ENCODE peak calls at places on chromosomes 7 and 10, in nine cellular contexts. One of them, this sample, is unnamed.

GRCh38 chr10:124000792-124001201 is 92.6 kb downstream of the CHST15 start:
- DNase-seq in transverse colon: no peak
- DNase-seq in IMR-90: no peak
- DNase-seq in Peyer's patch: no peak
- DNase-seq in right lobe of liver: no peak
- DNase-seq in esophagus squamous epithelium: no peak
- DNase-seq in body of pancreas: no peak
- DNase-seq in tibial nerve: no peak
- DNase-seq in HCT116: no peak
- DNase-seq in this sample: no peak

GRCh38 chr7:26346611-26347200 is 55.0 kb downstream of the SNX10 start:
- DNase-seq in transverse colon: peak
- DNase-seq in IMR-90: peak
- DNase-seq in Peyer's patch: no peak
- DNase-seq in right lobe of liver: peak
- DNase-seq in esophagus squamous epithelium: no peak
- DNase-seq in body of pancreas: peak
- DNase-seq in tibial nerve: no peak
- DNase-seq in HCT116: peak
- DNase-seq in this sample: no peak

GRCh38 chr7:55574062-55574717 is 1.9 kb upstream of the VOPP1 start:
- DNase-seq in transverse colon: no peak
- DNase-seq in IMR-90: peak
- DNase-seq in Peyer's patch: no peak
- DNase-seq in right lobe of liver: no peak
- DNase-seq in esophagus squamous epithelium: no peak
- DNase-seq in body of pancreas: no peak
- DNase-seq in tibial nerve: no peak
- DNase-seq in HCT116: no peak
- DNase-seq in this sample: no peak

GRCh38 chr10:43479275-43479674 is 42.4 kb downstream of the ZNF487 start:
- DNase-seq in transverse colon: no peak
- DNase-seq in IMR-90: peak
- DNase-seq in Peyer's patch: no peak
- DNase-seq in right lobe of liver: no peak
- DNase-seq in esophagus squamous epithelium: no peak
- DNase-seq in body of pancreas: no peak
- DNase-seq in tibial nerve: no peak
- DNase-seq in HCT116: no peak
- DNase-seq in this sample: no peak

GRCh38 chr7:46360255-46360654 is 439.2 kb upstream of the IGFBP3 start:
- DNase-seq in transverse colon: no peak
- DNase-seq in IMR-90: no peak
- DNase-seq in Peyer's patch: no peak
- DNase-seq in right lobe of liver: no peak
- DNase-seq in esophagus squamous epithelium: no peak
- DNase-seq in body of pancreas: no peak
- DNase-seq in tibial nerve: no peak
- DNase-seq in HCT116: no peak
- DNase-seq in this sample: no peak

GRCh38 chr7:116988363-116988989 is 35.2 kb downstream of the ST7 start:
- DNase-seq in transverse colon: no peak
- DNase-seq in IMR-90: no peak
- DNase-seq in Peyer's patch: no peak
- DNase-seq in right lobe of liver: no peak
- DNase-seq in esophagus squamous epithelium: no peak
- DNase-seq in body of pancreas: no peak
- DNase-seq in tibial nerve: no peak
- DNase-seq in HCT116: no peak
- DNase-seq in this sample: no peak

GRCh38 chr7:48837266-48837665 is 87.1 kb upstream of the CDC14C start:
- DNase-seq in transverse colon: no peak
- DNase-seq in IMR-90: no peak
- DNase-seq in Peyer's patch: no peak
- DNase-seq in right lobe of liver: no peak
- DNase-seq in esophagus squamous epithelium: no peak
- DNase-seq in body of pancreas: no peak
- DNase-seq in tibial nerve: no peak
- DNase-seq in HCT116: no peak
- DNase-seq in this sample: no peak

GRCh38 chr7:39085590-39086049 is 107.9 kb downstream of the POU6F2 start:
- DNase-seq in transverse colon: no peak
- DNase-seq in IMR-90: no peak
- DNase-seq in Peyer's patch: no peak
- DNase-seq in right lobe of liver: no peak
- DNase-seq in esophagus squamous epithelium: no peak
- DNase-seq in body of pancreas: no peak
- DNase-seq in tibial nerve: no peak
- DNase-seq in HCT116: no peak
- DNase-seq in this sample: no peak

GRCh38 chr10:62980697-62981495 is 152.2 kb upstream of the NRBF2 start:
- DNase-seq in transverse colon: no peak
- DNase-seq in IMR-90: no peak
- DNase-seq in Peyer's patch: no peak
- DNase-seq in right lobe of liver: no peak
- DNase-seq in esophagus squamous epithelium: no peak
- DNase-seq in body of pancreas: no peak
- DNase-seq in tibial nerve: no peak
- DNase-seq in HCT116: no peak
- DNase-seq in this sample: no peak

GRCh38 chr10:8444630-8445029 is 390.1 kb downstream of the GATA3 start:
- DNase-seq in transverse colon: peak
- DNase-seq in IMR-90: no peak
- DNase-seq in Peyer's patch: peak
- DNase-seq in right lobe of liver: no peak
- DNase-seq in esophagus squamous epithelium: no peak
- DNase-seq in body of pancreas: no peak
- DNase-seq in tibial nerve: no peak
- DNase-seq in HCT116: no peak
- DNase-seq in this sample: peak

GRCh38 chr7:112546723-112547513 is 66.1 kb downstream of the LSMEM1 start:
- DNase-seq in transverse colon: no peak
- DNase-seq in IMR-90: peak
- DNase-seq in Peyer's patch: no peak
- DNase-seq in right lobe of liver: no peak
- DNase-seq in esophagus squamous epithelium: no peak
- DNase-seq in body of pancreas: no peak
- DNase-seq in tibial nerve: no peak
- DNase-seq in HCT116: no peak
- DNase-seq in this sample: peak

GRCh38 chr7:134873253-134873652 is 93.8 kb downstream of the CALD1 start:
- DNase-seq in transverse colon: no peak
- DNase-seq in IMR-90: peak
- DNase-seq in Peyer's patch: no peak
- DNase-seq in right lobe of liver: no peak
- DNase-seq in esophagus squamous epithelium: no peak
- DNase-seq in body of pancreas: no peak
- DNase-seq in tibial nerve: no peak
- DNase-seq in HCT116: no peak
- DNase-seq in this sample: no peak

GRCh38 chr10:45181483-45181882 is 133.9 kb downstream of the OR13A1 start:
- DNase-seq in transverse colon: no peak
- DNase-seq in IMR-90: peak
- DNase-seq in Peyer's patch: no peak
- DNase-seq in right lobe of liver: no peak
- DNase-seq in esophagus squamous epithelium: no peak
- DNase-seq in body of pancreas: peak
- DNase-seq in tibial nerve: no peak
- DNase-seq in HCT116: no peak
- DNase-seq in this sample: peak

GRCh38 chr7:20329389-20330175 is 1.1 kb upstream of the ITGB8 start:
- DNase-seq in transverse colon: peak
- DNase-seq in IMR-90: peak
- DNase-seq in Peyer's patch: peak
- DNase-seq in right lobe of liver: no peak
- DNase-seq in esophagus squamous epithelium: no peak
- DNase-seq in body of pancreas: peak
- DNase-seq in tibial nerve: peak
- DNase-seq in HCT116: peak
- DNase-seq in this sample: peak

GRCh38 chr7:30224511-30225031 is 59.8 kb upstream of the ZNRF2 start:
- DNase-seq in transverse colon: no peak
- DNase-seq in IMR-90: peak
- DNase-seq in Peyer's patch: no peak
- DNase-seq in right lobe of liver: no peak
- DNase-seq in esophagus squamous epithelium: no peak
- DNase-seq in body of pancreas: peak
- DNase-seq in tibial nerve: no peak
- DNase-seq in HCT116: no peak
- DNase-seq in this sample: no peak

GRCh38 chr10:51368943-51369342 is 294.7 kb downstream of the PRKG1 start:
- DNase-seq in transverse colon: no peak
- DNase-seq in IMR-90: no peak
- DNase-seq in Peyer's patch: no peak
- DNase-seq in right lobe of liver: no peak
- DNase-seq in esophagus squamous epithelium: no peak
- DNase-seq in body of pancreas: peak
- DNase-seq in tibial nerve: no peak
- DNase-seq in HCT116: no peak
- DNase-seq in this sample: no peak
- H3K4me3 ChIP-seq in transverse colon: no peak
- H3K4me3 ChIP-seq in IMR-90: no peak
- H3K4me3 ChIP-seq in Peyer's patch: no peak
- H3K4me3 ChIP-seq in right lobe of liver: no peak
- H3K4me3 ChIP-seq in esophagus squamous epithelium: no peak
- H3K4me3 ChIP-seq in body of pancreas: no peak
- H3K4me3 ChIP-seq in tibial nerve: no peak
- H3K4me3 ChIP-seq in HCT116: no peak
- H3K4me3 ChIP-seq in this sample: no peak

DNA sequence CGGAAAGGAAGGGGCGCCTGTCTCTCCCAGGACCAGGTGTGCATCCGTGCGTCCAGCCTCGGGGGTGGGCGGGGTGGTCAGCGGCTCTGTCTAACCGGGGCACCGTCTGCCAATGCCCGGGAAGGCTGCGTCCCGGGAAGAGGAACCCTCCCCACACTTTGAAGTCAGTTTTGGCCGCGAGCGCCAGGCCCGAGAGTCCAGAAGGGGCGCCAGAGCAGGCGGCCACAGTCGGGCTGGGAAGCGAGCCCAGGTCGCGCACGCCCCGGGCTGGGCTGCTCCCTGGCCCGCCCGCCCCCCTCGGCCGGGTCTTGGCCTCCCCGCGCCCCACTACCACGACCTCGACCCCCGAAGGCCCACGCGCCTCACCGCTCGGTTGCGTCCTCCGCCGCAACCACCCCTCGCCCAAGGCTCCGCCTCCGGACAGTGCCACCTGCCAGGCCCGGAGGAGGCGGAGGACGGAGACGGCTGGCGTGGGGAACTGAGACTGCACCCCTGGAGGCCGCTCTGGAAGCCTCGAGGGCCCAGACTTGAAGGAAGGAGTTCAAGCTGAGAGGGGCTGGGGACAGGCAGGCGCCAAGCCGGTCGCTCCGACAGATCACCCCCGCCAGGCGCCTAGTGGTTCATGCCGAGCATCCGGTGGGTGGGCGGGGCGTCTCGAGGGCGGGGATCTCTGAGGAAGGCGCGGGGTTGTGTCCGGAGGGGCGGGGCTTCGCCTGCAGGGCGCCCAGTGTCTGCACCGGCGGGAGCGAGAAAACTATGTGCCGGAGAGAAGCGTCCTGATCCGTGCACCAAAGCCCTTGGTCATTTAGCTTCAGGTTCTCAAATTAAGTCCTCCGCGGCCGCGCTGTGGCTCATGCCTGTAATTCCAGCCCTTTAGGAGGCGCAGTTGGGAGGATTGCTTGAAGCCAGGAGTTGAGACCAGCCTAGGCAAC is at the start of gene BRAT1:
- DNase-seq in transverse colon: peak
- DNase-seq in IMR-90: peak
- DNase-seq in Peyer's patch: peak
- DNase-seq in right lobe of liver: peak
- DNase-seq in esophagus squamous epithelium: peak
- DNase-seq in body of pancreas: peak
- DNase-seq in tibial nerve: peak
- DNase-seq in HCT116: peak
- DNase-seq in this sample: peak
- TF ChIP-seq POLR2A in transverse colon: peak
- TF ChIP-seq POLR2A in IMR-90: peak
- TF ChIP-seq POLR2A in Peyer's patch: peak
- TF ChIP-seq POLR2A in right lobe of liver: peak
- TF ChIP-seq POLR2A in esophagus squamous epithelium: no peak
- TF ChIP-seq POLR2A in body of pancreas: peak
- TF ChIP-seq POLR2A in tibial nerve: peak
- TF ChIP-seq POLR2A in HCT116: peak
- TF ChIP-seq POLR2A in this sample: peak

DNA sequence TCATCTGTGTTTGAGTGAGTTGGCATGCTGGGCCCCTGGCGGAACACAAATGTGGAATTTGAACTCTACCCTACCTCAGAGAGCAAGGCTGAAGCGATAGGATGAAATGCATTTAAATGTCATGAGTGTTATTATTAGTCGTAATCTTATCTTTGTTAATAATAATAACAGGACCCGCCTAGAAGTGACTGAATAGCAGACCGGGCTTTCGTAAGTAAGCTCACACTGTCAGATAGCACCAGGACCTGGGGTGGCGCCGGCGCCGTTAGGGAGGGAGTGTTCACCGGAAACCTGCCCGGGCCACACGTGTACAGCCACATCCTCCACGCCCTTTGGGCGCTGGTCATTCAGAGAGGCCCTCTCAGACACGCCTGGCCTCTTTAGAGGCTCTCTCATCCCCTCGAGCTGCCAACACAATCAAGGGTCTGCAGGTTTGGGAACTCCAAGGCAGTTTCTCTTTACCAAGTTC is 63.6 kb downstream of the GRK5 start:
- DNase-seq in transverse colon: peak
- DNase-seq in IMR-90: peak
- DNase-seq in Peyer's patch: peak
- DNase-seq in right lobe of liver: peak
- DNase-seq in esophagus squamous epithelium: peak
- DNase-seq in body of pancreas: peak
- DNase-seq in tibial nerve: peak
- DNase-seq in HCT116: peak
- DNase-seq in this sample: no peak
- H3K4me3 ChIP-seq in transverse colon: no peak
- H3K4me3 ChIP-seq in IMR-90: no peak
- H3K4me3 ChIP-seq in Peyer's patch: peak
- H3K4me3 ChIP-seq in right lobe of liver: no peak
- H3K4me3 ChIP-seq in esophagus squamous epithelium: peak
- H3K4me3 ChIP-seq in body of pancreas: no peak
- H3K4me3 ChIP-seq in tibial nerve: no peak
- H3K4me3 ChIP-seq in HCT116: peak
- H3K4me3 ChIP-seq in this sample: no peak

DNA sequence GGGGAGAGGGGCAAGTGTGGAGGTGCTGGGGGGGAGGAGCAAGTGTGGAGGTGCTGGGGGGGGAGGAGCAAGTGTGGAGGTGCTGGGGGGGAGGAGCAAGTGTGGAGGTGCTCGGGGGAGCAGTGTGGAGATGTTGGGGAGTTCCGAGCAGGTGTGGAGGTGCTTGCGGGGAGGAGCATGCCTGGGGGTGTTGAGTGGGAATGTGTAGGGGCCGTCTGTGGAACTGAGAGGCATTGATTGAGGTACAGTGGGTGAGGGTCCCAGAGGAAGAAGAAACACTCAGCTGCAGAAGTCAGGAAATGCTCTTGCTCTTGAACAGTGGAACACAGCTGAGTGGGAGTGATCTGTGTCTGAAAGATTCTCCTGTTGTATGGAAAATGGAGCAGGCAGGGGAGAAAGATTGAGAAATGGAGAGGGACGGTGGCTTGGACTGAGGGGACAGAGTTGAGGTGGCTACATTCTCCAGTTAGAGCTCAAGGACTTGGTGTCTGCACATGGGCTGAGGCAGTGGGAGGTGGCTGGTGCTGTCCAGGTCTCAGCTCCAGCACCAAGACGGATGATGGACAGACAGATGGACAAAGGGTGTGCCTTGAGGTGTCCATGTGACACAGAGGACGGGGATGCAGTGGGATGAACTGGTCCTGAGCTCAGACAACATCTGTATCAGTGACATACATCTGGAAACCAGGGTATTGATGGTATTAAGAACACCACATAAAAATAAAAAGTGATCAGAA is 25.2 kb upstream of the NCAPG2 start:
- DNase-seq in transverse colon: no peak
- DNase-seq in IMR-90: no peak
- DNase-seq in Peyer's patch: no peak
- DNase-seq in right lobe of liver: no peak
- DNase-seq in esophagus squamous epithelium: no peak
- DNase-seq in body of pancreas: no peak
- DNase-seq in tibial nerve: no peak
- DNase-seq in HCT116: no peak
- DNase-seq in this sample: no peak
- TF ChIP-seq POLR2A in transverse colon: no peak
- TF ChIP-seq POLR2A in IMR-90: no peak
- TF ChIP-seq POLR2A in Peyer's patch: no peak
- TF ChIP-seq POLR2A in right lobe of liver: no peak
- TF ChIP-seq POLR2A in esophagus squamous epithelium: no peak
- TF ChIP-seq POLR2A in body of pancreas: no peak
- TF ChIP-seq POLR2A in tibial nerve: no peak
- TF ChIP-seq POLR2A in HCT116: no peak
- TF ChIP-seq POLR2A in this sample: no peak

This sample was measured in testis.